ENCODE peak calls at places on chromosome 1, in four cellular contexts. J, B, K and T are unnamed samples. For H3K36me3 and H3K27me3, the result is how much of the 10 kb centered on the place peaks cover.

GRCh38 chr1:183043872-183044859 is 20.9 kb downstream of the LAMC1 start:
- DNase-seq in B (no peak), J (no peak), K (no peak), T (no peak)

GRCh38 chr1:41919764-41920397 is 1.2 kb upstream of the HIVEP3 start:
- DNase-seq in K (peak), B (peak), J (no peak), T (peak)

GRCh38 chr1:17831619-17832018 is 76.5 kb downstream of the ACTL8 start:
- DNase-seq in J (no peak), K (no peak), B (peak), T (no peak)

GRCh38 chr1:160997323-160998038 is 23.5 kb downstream of the F11R start:
- DNase-seq in K (peak), B (peak), J (peak), T (peak)

GRCh38 chr1:152251391-152251790 is 27.4 kb upstream of the HRNR start:
- DNase-seq in K (no peak), J (no peak), B (no peak), T (no peak)

GRCh38 chr1:227947678-227948492 is at the start of gene WNT9A:
- DNase-seq in K (no peak), J (peak), B (peak), T (no peak)

GRCh38 chr1:157773723-157774350 is 3.1 kb downstream of the FCRL2 start:
- DNase-seq in J (no peak), K (no peak), B (no peak), T (peak)

GRCh38 chr1:160855181-160855981 is 7.3 kb downstream of the CD244 start:
- DNase-seq in J (no peak), B (no peak), K (no peak), T (no peak)

DNA sequence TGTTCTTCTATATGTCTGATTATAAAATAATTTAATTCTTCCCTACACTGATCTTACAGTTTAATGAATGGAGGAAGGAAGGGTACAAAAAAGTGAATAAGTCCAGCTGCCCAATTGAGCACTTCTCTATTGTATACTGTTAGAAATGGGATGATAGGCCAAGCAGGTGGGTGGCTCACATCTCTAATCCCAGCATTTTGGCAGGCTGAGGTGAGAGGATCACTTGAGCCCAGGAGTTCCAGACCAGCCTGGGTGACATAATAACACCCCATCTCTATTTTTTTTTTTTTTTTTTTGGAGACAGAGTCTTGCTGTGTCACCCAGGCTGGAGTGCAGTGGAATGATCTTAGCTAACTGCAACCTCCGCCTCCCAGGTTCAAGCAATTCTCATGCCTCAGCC is 57.4 kb downstream of the ATP2B4 start:
- DNase-seq in B (no peak), K (no peak), J (no peak), T (no peak)
- H3K36me3 ChIP-seq in B (under half), K (under half), J (under half), T (under half)

DNA sequence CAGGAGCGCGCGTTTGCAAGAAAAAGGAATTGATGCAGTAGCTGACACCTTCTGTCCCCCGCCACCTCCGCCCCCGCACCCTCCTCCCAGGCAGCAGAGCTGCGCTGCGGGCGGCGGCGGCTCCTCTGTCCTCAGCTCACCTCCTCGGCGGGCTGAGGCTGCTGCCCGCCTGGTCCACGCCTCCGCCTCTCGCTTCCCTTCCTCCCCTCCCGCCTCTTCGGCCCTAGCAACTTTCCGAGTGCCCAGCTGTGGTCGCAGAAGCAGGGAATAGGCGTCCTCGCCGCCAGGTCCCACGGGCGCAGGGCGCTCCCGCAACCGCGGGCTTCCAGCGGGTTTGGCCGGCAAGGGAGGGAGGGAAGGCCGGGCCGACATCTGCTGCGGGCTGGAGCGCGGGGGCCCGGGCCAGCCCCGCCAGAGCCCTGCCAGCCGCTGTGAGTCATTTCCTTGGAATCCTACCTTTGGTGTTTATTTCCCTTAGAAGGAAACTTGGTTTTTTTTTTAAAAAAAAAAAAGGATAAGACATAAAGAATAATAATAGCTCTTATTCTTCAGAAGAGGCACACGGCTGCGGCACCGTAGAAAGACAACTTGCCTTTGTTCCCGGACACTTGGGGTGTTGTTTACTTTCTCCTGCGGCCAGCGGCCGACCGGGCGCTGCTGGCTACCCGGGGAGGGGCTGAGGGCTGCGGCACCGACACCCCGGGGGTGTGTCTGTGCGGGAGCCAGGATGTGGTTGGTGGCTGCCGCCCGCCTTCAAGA is 1.1 kb downstream of the SERTAD4 start:
- DNase-seq in J (no peak), K (peak), B (no peak), T (peak)
- H3K27me3 ChIP-seq in J (under half), K (under half), B (under half), T (under half)

DNA sequence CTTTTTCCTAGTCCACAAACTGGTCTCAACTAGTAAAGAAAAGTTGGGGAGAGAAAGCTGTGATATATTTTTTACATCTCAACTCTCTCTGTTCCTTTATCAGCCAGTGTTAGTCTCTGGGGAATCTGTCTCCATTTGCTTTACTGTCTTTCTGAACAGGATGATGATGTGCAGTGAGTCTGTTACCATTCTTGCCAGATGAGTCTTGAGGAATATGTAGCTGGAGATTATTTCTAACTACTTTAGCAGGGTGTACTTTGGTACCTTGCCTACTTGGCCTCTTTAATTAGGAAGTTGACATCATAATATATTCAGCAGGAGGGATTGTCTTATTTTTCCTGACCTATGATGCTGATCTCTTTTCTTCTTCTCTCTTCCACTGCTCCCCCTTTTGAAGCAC is 15.8 kb upstream of the HAX1 start:
- DNase-seq in J (no peak), K (no peak), B (no peak), T (no peak)
- H3K36me3 ChIP-seq in J (under half), K (half or more), B (half or more), T (half or more)

DNA sequence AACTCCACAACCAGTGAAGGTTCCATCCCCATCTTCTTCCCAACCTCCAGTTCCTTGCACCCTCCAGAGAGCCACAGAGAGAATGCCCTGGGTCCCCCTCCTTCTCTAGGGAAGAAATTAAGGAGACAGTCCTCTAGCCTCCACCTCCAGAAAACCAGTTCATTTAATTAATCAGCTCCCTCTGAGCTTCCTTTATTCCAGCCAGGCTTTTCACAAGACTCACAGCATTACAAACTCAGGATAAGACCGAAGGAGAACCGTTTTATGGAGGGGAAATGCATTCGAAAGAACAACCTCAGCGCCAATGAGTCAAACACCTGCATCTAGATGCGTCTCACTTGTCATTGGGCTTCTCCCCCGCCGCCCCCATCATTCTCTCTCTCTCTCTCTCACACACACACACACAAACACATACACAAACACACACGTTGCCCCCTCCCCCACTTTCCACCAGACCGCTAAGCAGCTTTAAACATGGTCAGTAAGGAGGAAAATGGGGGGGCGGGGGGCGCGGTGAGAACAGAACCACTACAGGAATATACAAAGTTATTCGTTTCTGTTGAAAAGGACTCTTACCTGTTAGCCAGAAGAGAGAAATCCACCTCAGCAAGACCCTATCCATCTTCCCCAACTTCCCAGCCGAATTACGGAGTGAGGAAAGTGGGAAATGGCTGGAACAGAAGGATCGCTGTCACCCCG is 544 bp downstream of the ILDR2 start:
- DNase-seq in J (no peak), B (no peak), K (no peak), T (peak)
- H3K27me3 ChIP-seq in J (under half), B (under half), K (under half), T (under half)